ENCODE peak calls at places on chromosomes 4 and X, in five cellular contexts. F is mammary epithelial cell, J is naive B cell, M is H9, R is left colon. Z is an unnamed sample.

GRCh38 chr4:77621254-77621653 is 15.6 kb downstream of the CXCL13 start:
- DNase-seq in F (no peak), J (no peak), M (no peak), R (no peak), Z (no peak)

GRCh38 chrX:21975827-21976226 is 35.3 kb downstream of the SMS start:
- DNase-seq in F (peak), J (no peak), M (no peak), R (no peak), Z (no peak)

GRCh38 chrX:10098235-10098819 is 58.4 kb upstream of the CLCN4 start:
- DNase-seq in F (no peak), J (peak), M (no peak), R (no peak), Z (no peak)

GRCh38 chrX:150913511-150913910 is 15.0 kb upstream of the CD99L2 start:
- DNase-seq in F (no peak), J (no peak), M (no peak), R (no peak), Z (no peak)

GRCh38 chr4:133969202-133969873 is 232.3 kb downstream of the PABPC4L start:
- DNase-seq in F (peak), J (no peak), M (no peak), R (no peak), Z (peak)

GRCh38 chr4:100936676-100937390 is 410.5 kb downstream of the PPP3CA start:
- DNase-seq in F (no peak), J (no peak), M (no peak), R (no peak), Z (no peak)

GRCh38 chrX:100410083-100410590 is at the start of gene PCDH19:
- DNase-seq in F (peak), J (no peak), M (peak), R (peak), Z (peak)

GRCh38 chr4:183571350-183572076 is 66.7 kb downstream of the ING2 start:
- DNase-seq in F (peak), J (no peak), M (no peak), R (peak), Z (peak)

GRCh38 chr4:183390374-183390773 is 54.1 kb upstream of the CDKN2AIP start:
- DNase-seq in F (peak), J (no peak), M (no peak), R (no peak), Z (no peak)

GRCh38 chr4:174136013-174136412 is 147.5 kb downstream of the FBXO8 start:
- DNase-seq in F (no peak), J (no peak), M (no peak), R (no peak), Z (no peak)

GRCh38 chr4:114251020-114251419 is 271.6 kb upstream of the ARSJ start:
- DNase-seq in F (no peak), J (no peak), M (no peak), R (no peak), Z (no peak)

GRCh38 chr4:155799794-155800123 is 40.9 kb downstream of the GUCY1B1 start:
- DNase-seq in F (no peak), J (no peak), M (no peak), R (no peak), Z (no peak)